ENCODE peak calls at places on chromosomes 1 and 21, in four cellular contexts. One of them, this sample, is unnamed.

GRCh38 chr1:41664861-41665640 is 180.6 kb upstream of the EDN2 start:
- DNase-seq in retinal pigment epithelial cell: peak
- DNase-seq in AG09309: peak
- DNase-seq in HL-60: no peak
- DNase-seq in this sample: no peak

GRCh38 chr21:44880762-44881585 is 7.5 kb upstream of the PTTG1IP start:
- DNase-seq in HL-60: peak
- DNase-seq in AG09309: no peak
- DNase-seq in retinal pigment epithelial cell: no peak
- DNase-seq in this sample: no peak

GRCh38 chr1:22428672-22429071 is 23.0 kb upstream of the ZBTB40 start:
- DNase-seq in AG09309: no peak
- DNase-seq in retinal pigment epithelial cell: peak
- DNase-seq in HL-60: peak
- DNase-seq in this sample: peak

GRCh38 chr1:181100015-181100905 is 11.8 kb downstream of the IER5 start:
- DNase-seq in retinal pigment epithelial cell: no peak
- DNase-seq in AG09309: no peak
- DNase-seq in HL-60: no peak
- DNase-seq in this sample: no peak

GRCh38 chr1:232511172-232511571 is 118.8 kb downstream of the SIPA1L2 start:
- DNase-seq in AG09309: no peak
- DNase-seq in HL-60: no peak
- DNase-seq in retinal pigment epithelial cell: no peak
- DNase-seq in this sample: no peak

GRCh38 chr1:42379794-42380616 is 587 bp upstream of the RIMKLA start:
- DNase-seq in AG09309: no peak
- DNase-seq in retinal pigment epithelial cell: no peak
- DNase-seq in HL-60: no peak
- DNase-seq in this sample: peak

GRCh38 chr21:33025471-33026298 is at the start of gene OLIG2:
- DNase-seq in AG09309: no peak
- DNase-seq in retinal pigment epithelial cell: peak
- DNase-seq in HL-60: peak
- DNase-seq in this sample: peak

GRCh38 chr1:15469836-15470495 is 5.9 kb upstream of the CELA2B start:
- DNase-seq in retinal pigment epithelial cell: no peak
- DNase-seq in AG09309: no peak
- DNase-seq in HL-60: no peak
- DNase-seq in this sample: no peak

GRCh38 chr1:48055854-48056253 is 58.7 kb upstream of the TRABD2B start:
- DNase-seq in retinal pigment epithelial cell: no peak
- DNase-seq in HL-60: no peak
- DNase-seq in AG09309: no peak
- DNase-seq in this sample: no peak

GRCh38 chr1:27615346-27616004 is 11.5 kb upstream of the AHDC1 start:
- DNase-seq in HL-60: no peak
- DNase-seq in retinal pigment epithelial cell: no peak
- DNase-seq in AG09309: no peak
- DNase-seq in this sample: no peak

GRCh38 chr1:58437623-58438022 is 108.9 kb downstream of the OMA1 start:
- DNase-seq in HL-60: no peak
- DNase-seq in retinal pigment epithelial cell: no peak
- DNase-seq in AG09309: no peak
- DNase-seq in this sample: no peak

GRCh38 chr1:168224991-168225390 is 813 bp upstream of the SFT2D2 start:
- DNase-seq in HL-60: no peak
- DNase-seq in retinal pigment epithelial cell: no peak
- DNase-seq in AG09309: no peak
- DNase-seq in this sample: no peak
- TF ChIP-seq CTCF in HL-60: no peak
- TF ChIP-seq CTCF in retinal pigment epithelial cell: no peak
- TF ChIP-seq CTCF in AG09309: no peak
- TF ChIP-seq CTCF in this sample: no peak

GRCh38 chr1:166013232-166013631 is 153.6 kb downstream of the FAM78B start:
- DNase-seq in retinal pigment epithelial cell: no peak
- DNase-seq in AG09309: no peak
- DNase-seq in HL-60: no peak
- DNase-seq in this sample: no peak

GRCh38 chr1:166020229-166020628 is 146.6 kb downstream of the FAM78B start:
- DNase-seq in HL-60: no peak
- DNase-seq in AG09309: no peak
- DNase-seq in retinal pigment epithelial cell: no peak
- DNase-seq in this sample: no peak

DNA sequence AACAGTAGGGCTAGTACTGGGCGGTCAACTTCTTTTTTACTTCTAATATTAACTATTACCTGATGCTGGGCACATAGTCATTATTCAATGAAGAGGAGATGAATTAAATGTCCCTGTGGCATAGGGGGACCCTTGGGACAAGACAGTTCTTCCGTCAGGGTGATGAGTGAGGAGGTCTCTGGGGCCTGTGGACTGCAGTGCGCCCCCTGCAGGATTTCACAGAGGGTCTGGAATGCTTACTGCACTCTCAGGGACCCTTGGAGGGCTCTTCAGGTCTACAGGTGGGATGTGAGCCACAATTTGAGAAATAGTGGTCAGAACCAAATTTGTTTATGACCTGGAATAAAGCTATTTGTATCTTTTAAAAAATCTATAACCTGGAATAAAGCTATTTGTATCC is 149.4 kb downstream of the FAM78B start:
- DNase-seq in AG09309: no peak
- DNase-seq in retinal pigment epithelial cell: no peak
- DNase-seq in HL-60: no peak
- DNase-seq in this sample: no peak
- TF ChIP-seq CTCF in AG09309: no peak
- TF ChIP-seq CTCF in retinal pigment epithelial cell: peak
- TF ChIP-seq CTCF in HL-60: no peak
- TF ChIP-seq CTCF in this sample: no peak

DNA sequence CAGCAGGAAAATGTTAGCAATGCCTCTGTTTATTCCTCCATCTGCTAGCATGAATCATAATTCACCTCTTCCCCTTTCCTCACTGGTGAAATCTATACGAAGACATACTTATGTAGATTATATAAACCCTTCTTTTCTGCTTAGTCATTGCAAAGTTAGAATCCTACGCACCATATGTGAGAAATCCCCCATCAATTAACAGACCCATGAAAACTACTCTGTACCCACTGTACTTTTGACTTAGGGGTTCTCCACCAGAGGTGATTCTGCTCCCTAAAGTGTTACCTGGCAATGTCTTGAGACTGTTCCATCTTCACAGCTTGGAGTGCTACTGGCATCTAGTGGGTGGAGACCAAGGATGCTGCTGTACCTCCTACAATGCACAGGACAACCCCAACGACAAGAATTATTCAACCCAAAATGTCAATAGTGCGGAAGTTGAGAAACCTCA is 49.6 kb upstream of the KCTD3 start:
- DNase-seq in AG09309: peak
- DNase-seq in HL-60: no peak
- DNase-seq in retinal pigment epithelial cell: no peak
- DNase-seq in this sample: no peak
- TF ChIP-seq CTCF in AG09309: peak
- TF ChIP-seq CTCF in HL-60: no peak
- TF ChIP-seq CTCF in retinal pigment epithelial cell: peak
- TF ChIP-seq CTCF in this sample: no peak

GRCh38 chr1:36471830-36472641 is 7.9 kb upstream of the MRPS15 start:
- DNase-seq in AG09309: no peak
- DNase-seq in retinal pigment epithelial cell: no peak
- DNase-seq in HL-60: no peak
- DNase-seq in this sample: no peak
- TF ChIP-seq CTCF in AG09309: no peak
- TF ChIP-seq CTCF in retinal pigment epithelial cell: no peak
- TF ChIP-seq CTCF in HL-60: no peak
- TF ChIP-seq CTCF in this sample: no peak